ENCODE peak calls at places on chromosomes 7 and 10, in five cellular contexts. V is body of pancreas; C is naive thymus-derived CD8-positive, alpha-beta T cell; A is lower leg skin; U is HFFc6. R is an unnamed sample.

GRCh38 chr7:47937065-47937687 is 11.1 kb downstream of the PKD1L1 start:
- DNase-seq in U (no peak), V (no peak), A (no peak), C (no peak), R (no peak)

GRCh38 chr10:6177880-6178281 is 24.9 kb upstream of the PFKFB3 start:
- DNase-seq in A (no peak), V (no peak), U (no peak), C (no peak), R (peak)

GRCh38 chr10:36634916-36635315 is 490.5 kb upstream of the ANKRD30A start:
- DNase-seq in U (no peak), V (no peak), A (no peak), C (no peak), R (no peak)

GRCh38 chr7:95686109-95686508 is 86.2 kb upstream of the DYNC1I1 start:
- DNase-seq in A (peak), V (peak), U (peak), C (no peak), R (no peak)

GRCh38 chr7:102044984-102045673 is 227.7 kb downstream of the CUX1 start:
- DNase-seq in V (peak), C (no peak), A (peak), U (peak), R (peak)

GRCh38 chr7:98617960-98618418 is 904 bp downstream of the NPTX2 start:
- DNase-seq in C (no peak), V (no peak), U (no peak), A (no peak), R (no peak)

GRCh38 chr10:4812952-4813351 is 13.1 kb upstream of the AKR1E2 start:
- DNase-seq in A (no peak), V (no peak), U (peak), C (no peak), R (no peak)

GRCh38 chr10:23310443-23310842 is 34.2 kb downstream of the C10orf67 start:
- DNase-seq in A (no peak), U (no peak), V (no peak), C (no peak), R (no peak)

GRCh38 chr10:93903051-93903450 is 9.3 kb downstream of the SLC35G1 start:
- DNase-seq in A (no peak), U (no peak), C (no peak), V (no peak), R (no peak)

GRCh38 chr7:36670585-36671431 is 53.5 kb downstream of the AOAH start:
- DNase-seq in A (no peak), U (peak), C (peak), V (peak), R (no peak)

GRCh38 chr7:115299379-115300038 is 377.6 kb downstream of the MDFIC start:
- DNase-seq in C (no peak), U (peak), V (no peak), A (no peak), R (no peak)

GRCh38 chr10:71860243-71861029 is 9.4 kb upstream of the PSAP start:
- DNase-seq in A (peak), U (peak), C (no peak), V (peak), R (peak)

GRCh38 chr7:41855798-41856197 is 152.9 kb upstream of the INHBA start:
- DNase-seq in V (no peak), U (no peak), A (no peak), C (no peak), R (no peak)

GRCh38 chr7:22582860-22583640 is 83.1 kb upstream of the STEAP1B start:
- DNase-seq in V (peak), U (peak), C (no peak), A (no peak), R (peak)

GRCh38 chr7:76023002-76023401 is 24.8 kb downstream of the STYXL1 start:
- DNase-seq in C (no peak), V (peak), A (peak), U (no peak), R (no peak)

GRCh38 chr7:19919156-19920085 is 146.0 kb upstream of the TMEM196 start:
- DNase-seq in C (no peak), A (no peak), V (no peak), U (no peak), R (no peak)

GRCh38 chr10:109592391-109592790 is 330.9 kb downstream of the XPNPEP1 start:
- DNase-seq in U (no peak), A (no peak), C (no peak), V (no peak), R (no peak)

GRCh38 chr7:158856883-158857668 is 718 bp downstream of the DYNC2I1 start:
- DNase-seq in V (no peak), C (no peak), U (no peak), A (no peak), R (no peak)

GRCh38 chr7:91411062-91411461 is 146.8 kb downstream of the FZD1 start:
- DNase-seq in V (no peak), C (no peak), U (no peak), A (no peak), R (no peak)